ENCODE peak calls at places on chromosomes 6 and 20, in four cellular contexts. Z is HepG2, F is HCT116, D is K562. L is an unnamed sample.

GRCh38 chr6:158807515-158808441 is 11.4 kb downstream of the EZR start:
- DNase-seq in Z (no peak), F (no peak), D (peak), L (no peak)

GRCh38 chr6:1724616-1725015 is 114.9 kb downstream of the FOXC1 start:
- DNase-seq in Z (no peak), F (peak), D (no peak), L (no peak)

GRCh38 chr6:18262812-18263560 is 1.3 kb downstream of the DEK start:
- DNase-seq in Z (peak), F (no peak), D (peak), L (no peak)

GRCh38 chr6:134529921-134530320 is 212.0 kb upstream of the SGK1 start:
- DNase-seq in Z (peak), F (no peak), D (no peak), L (no peak)

GRCh38 chr6:31079656-31080261 is 32.6 kb downstream of the C6orf15 start:
- DNase-seq in Z (peak), F (peak), D (peak), L (no peak)

GRCh38 chr6:1579096-1579495 is 30.6 kb upstream of the FOXC1 start:
- DNase-seq in Z (no peak), F (no peak), D (no peak), L (no peak)

GRCh38 chr6:116633685-116634084 is 17.4 kb downstream of the RSPH4A start:
- DNase-seq in Z (peak), F (no peak), D (peak), L (no peak)

GRCh38 chr6:32432050-32432450 is 7.6 kb upstream of the HLA-DRA start:
- DNase-seq in Z (peak), F (peak), D (peak), L (no peak)

GRCh38 chr6:31368461-31368860 is 11.5 kb upstream of the HLA-B start:
- DNase-seq in Z (no peak), F (peak), D (no peak), L (no peak)

GRCh38 chr6:16129623-16130243 is 847 bp downstream of the MYLIP start:
- DNase-seq in Z (no peak), F (no peak), D (peak), L (no peak)

GRCh38 chr6:29626948-29627761 is 5.8 kb downstream of the GABBR1 start:
- DNase-seq in Z (no peak), F (no peak), D (peak), L (no peak)

GRCh38 chr6:118748311-118749062 is 97.1 kb upstream of the CEP85L start:
- DNase-seq in Z (no peak), F (no peak), D (no peak), L (no peak)

GRCh38 chr6:16723833-16724232 is 37.4 kb downstream of the ATXN1 start:
- DNase-seq in Z (peak), F (peak), D (no peak), L (peak)

GRCh38 chr6:106220485-106220884 is 105.1 kb downstream of the ATG5 start:
- DNase-seq in Z (no peak), F (no peak), D (no peak), L (no peak)

GRCh38 chr6:17289491-17290106 is 8.4 kb downstream of the RBM24 start:
- DNase-seq in Z (no peak), F (no peak), D (no peak), L (no peak)

GRCh38 chr6:513961-514360 is 122.4 kb downstream of the IRF4 start:
- DNase-seq in Z (no peak), F (no peak), D (no peak), L (no peak)

GRCh38 chr6:166420351-166420750 is 37.6 kb upstream of the MPC1 start:
- DNase-seq in Z (peak), F (no peak), D (peak), L (no peak)

GRCh38 chr6:4084444-4085328 is 5.7 kb upstream of the FAM217A start:
- DNase-seq in Z (no peak), F (no peak), D (no peak), L (no peak)

GRCh38 chr6:17431581-17431980 is 38.2 kb downstream of the CAP2 start:
- DNase-seq in Z (peak), F (no peak), D (no peak), L (no peak)

GRCh38 chr6:8513174-8513573 is 77.8 kb upstream of the SLC35B3 start:
- DNase-seq in Z (no peak), F (no peak), D (no peak), L (no peak)

GRCh38 chr6:112030206-112030932 is 23.5 kb upstream of the CCN6 start:
- DNase-seq in Z (no peak), F (no peak), D (no peak), L (no peak)

GRCh38 chr20:43991264-43991663 is 76.6 kb downstream of the TOX2 start:
- DNase-seq in Z (no peak), F (no peak), D (no peak), L (no peak)

GRCh38 chr6:32718879-32719278 is 22.3 kb upstream of the HLA-DQA2 start:
- DNase-seq in Z (no peak), F (no peak), D (no peak), L (no peak)

GRCh38 chr6:89963391-89963790 is 69.1 kb downstream of the GJA10 start:
- DNase-seq in Z (no peak), F (no peak), D (no peak), L (no peak)

GRCh38 chr6:166541366-166541765 is 45.1 kb downstream of the RAMACL start:
- DNase-seq in Z (no peak), F (no peak), D (no peak), L (no peak)

GRCh38 chr6:28657367-28657755 is 131.7 kb downstream of the GPX5 start:
- DNase-seq in Z (no peak), F (no peak), D (no peak), L (no peak)

GRCh38 chr6:163688971-163689370 is 274.5 kb downstream of the QKI start:
- DNase-seq in Z (no peak), F (no peak), D (no peak), L (no peak)

GRCh38 chr20:17641993-17642392 is 40.0 kb downstream of the RRBP1 start:
- DNase-seq in Z (no peak), F (no peak), D (no peak), L (no peak)

GRCh38 chr6:110049696-110050465 is 71.8 kb downstream of the GPR6 start:
- DNase-seq in Z (no peak), F (no peak), D (no peak), L (no peak)

GRCh38 chr6:71028877-71029252 is 72.0 kb upstream of the B3GAT2 start:
- DNase-seq in Z (no peak), F (no peak), D (no peak), L (no peak)

GRCh38 chr6:109302176-109302575 is 80.1 kb downstream of the CD164 start:
- DNase-seq in Z (no peak), F (no peak), D (no peak), L (no peak)

GRCh38 chr6:160106010-160106409 is 15.6 kb upstream of the SLC22A1 start:
- DNase-seq in Z (no peak), F (no peak), D (no peak), L (no peak)

GRCh38 chr6:36123270-36124139 is 6.8 kb upstream of the MAPK13 start:
- DNase-seq in Z (peak), F (peak), D (peak), L (peak)

GRCh38 chr20:11850901-11851300 is 66.8 kb upstream of the BTBD3 start:
- DNase-seq in Z (no peak), F (peak), D (no peak), L (no peak)

GRCh38 chr6:11093065-11093590 is 506 bp upstream of the SMIM13 start:
- DNase-seq in Z (no peak), F (no peak), D (peak), L (no peak)

GRCh38 chr6:88301888-88302768 is 136.0 kb upstream of the CNR1 start:
- DNase-seq in Z (peak), F (no peak), D (peak), L (no peak)

GRCh38 chr20:33305591-33306057 is 22.6 kb downstream of the BPIFB1 start:
- DNase-seq in Z (no peak), F (peak), D (no peak), L (no peak)

GRCh38 chr6:166754218-166755030 is 127.4 kb upstream of the RPS6KA2 start:
- DNase-seq in Z (no peak), F (no peak), D (no peak), L (no peak)

DNA sequence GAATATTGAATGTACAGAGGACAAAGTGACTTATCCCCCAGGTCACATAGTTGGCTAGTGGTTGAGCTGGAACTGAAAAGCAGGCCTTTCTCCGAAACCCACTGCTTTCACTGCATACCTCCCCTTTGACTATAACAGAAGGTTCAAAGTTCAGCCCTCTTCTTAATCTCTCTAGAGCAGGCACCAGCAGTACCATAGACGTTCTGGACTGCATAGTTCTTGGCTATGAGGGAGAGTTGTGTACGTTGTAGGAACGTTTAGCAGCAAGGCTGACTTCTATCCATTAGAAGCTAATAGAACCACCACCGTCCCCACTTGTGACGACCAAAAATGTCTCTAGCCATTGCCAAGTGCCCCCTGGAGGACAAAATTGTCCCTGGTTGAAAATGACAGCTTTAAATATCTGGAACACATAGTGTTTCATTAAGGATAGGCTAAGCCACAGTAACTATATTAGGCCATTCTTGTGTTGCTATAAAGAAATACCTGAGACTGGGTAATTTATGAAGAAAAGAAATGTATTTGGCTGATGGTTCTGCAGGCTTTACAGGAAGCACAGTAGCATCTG is 123.8 kb upstream of the MTHFD1L start:
- DNase-seq in Z (peak), F (peak), D (peak), L (no peak)
- TF ChIP-seq TCF7L2 in Z (no peak), F (no peak), D (no peak), L (no peak)

GRCh38 chr6:156826290-156826955 is 49.2 kb downstream of the ARID1B start:
- DNase-seq in Z (no peak), F (no peak), D (no peak), L (no peak)
- TF ChIP-seq TCF7L2 in Z (no peak), F (no peak), D (no peak), L (no peak)

DNA sequence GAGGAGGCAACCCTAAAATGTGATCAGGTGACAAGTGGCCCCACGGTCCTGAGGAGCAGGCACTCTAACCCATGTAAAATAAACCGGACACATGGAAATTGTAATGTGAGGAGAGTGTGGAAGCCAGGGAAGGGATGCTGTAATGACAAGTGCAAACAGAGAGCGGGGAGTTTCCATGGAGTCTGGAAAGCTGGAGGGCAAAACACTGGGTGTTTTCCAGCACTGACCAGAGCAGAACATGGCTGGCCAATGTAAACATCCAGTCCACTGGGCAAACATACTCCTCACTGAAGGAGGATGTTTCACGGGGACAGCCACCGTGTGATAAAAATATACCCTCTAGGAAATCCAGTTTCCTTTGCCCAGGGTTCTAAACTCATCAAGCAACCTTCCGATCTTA is 219.0 kb upstream of the JARID2 start:
- DNase-seq in Z (peak), F (no peak), D (no peak), L (no peak)
- TF ChIP-seq TCF7L2 in Z (no peak), F (no peak), D (no peak), L (no peak)

DNA sequence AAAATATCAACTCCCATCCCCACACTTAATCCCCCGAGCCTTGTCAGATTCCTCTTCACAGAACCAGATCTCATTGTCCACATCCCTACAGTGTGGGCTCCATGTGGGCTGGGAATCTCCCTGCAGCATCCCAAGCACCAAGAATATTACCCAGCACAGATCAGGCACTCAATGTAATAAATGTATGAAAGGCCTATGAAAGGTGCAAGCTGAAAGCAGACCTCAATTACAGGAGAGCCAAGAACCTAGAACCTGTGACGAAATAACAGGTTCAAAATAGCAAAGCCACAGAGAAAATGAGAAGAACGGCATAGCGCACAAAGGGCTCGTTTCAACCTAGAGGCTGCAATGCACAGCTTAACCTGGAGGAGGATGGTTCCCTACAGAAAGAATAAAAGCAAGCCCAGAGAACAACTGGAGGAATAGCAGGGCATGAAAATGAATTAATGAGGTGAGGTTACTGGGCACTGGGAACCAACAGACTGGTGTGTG is 3.1 kb downstream of the SLC23A2 start:
- DNase-seq in Z (peak), F (no peak), D (no peak), L (no peak)
- TF ChIP-seq TCF7L2 in Z (no peak), F (no peak), D (no peak), L (no peak)

DNA sequence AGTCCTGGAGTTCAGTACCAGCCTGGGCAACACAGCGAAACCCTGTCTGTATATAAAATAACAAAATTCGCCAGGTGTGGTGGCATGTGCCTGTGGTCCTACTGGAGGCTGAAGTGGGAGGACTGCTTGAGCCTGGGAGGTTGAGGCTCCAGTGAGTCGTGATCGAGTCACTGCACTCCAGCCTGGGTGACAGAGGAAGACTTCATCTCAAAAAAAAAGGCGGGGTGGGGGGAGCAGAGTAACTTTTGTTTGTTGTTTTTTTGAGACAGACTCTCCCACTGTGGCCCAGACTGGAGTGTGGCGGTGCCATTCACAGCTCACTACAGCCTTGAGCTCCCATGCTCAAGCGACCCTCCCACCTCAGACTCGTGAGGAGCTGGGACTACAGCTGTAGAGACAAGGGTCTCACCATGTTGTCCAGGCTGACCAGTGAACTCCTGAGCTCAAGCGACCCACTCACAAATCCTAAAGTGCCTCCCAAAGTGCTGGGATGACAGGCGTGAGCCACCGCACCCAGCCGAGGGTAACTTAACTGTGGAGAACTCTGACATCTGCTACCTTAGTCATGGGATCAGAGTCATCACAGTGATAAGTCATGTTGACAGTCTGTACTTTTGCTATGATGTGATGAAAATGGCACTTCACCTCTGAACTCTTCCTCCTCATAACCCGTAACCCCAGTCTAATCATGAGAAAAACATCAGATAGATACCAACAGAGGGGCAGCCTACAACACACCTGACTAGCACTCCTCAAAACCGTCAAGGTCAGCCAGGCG is 16.5 kb downstream of the PEDS1 start:
- DNase-seq in Z (no peak), F (no peak), D (no peak), L (no peak)
- TF ChIP-seq TCF7L2 in Z (no peak), F (no peak), D (no peak), L (no peak)

DNA sequence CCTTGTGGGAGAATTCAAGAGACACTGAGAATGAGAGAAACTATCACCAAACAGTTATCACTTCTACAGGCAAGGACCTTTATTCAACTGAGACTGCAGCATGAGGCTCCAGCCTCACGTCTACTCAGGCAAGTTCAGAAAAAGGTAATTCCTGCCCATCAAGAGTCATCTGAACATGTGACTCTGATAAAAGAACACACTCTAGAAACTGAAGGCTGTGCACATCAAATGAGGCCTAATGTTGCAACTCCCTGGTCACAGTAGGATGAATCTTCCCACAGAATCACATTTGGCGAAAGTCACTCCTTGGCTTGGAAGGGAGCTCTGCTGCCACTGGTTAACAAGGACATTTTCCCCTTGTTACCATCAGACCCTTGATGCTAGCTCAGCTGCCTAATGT is 71.2 kb upstream of the EMILIN3 start:
- DNase-seq in Z (no peak), F (no peak), D (no peak), L (no peak)
- TF ChIP-seq TCF7L2 in Z (no peak), F (no peak), D (no peak), L (no peak)

L was measured in Panc1.